ENCODE peak calls at places on chromosomes 11 and 22, in four cellular contexts. S, Y, H and B are unnamed samples.

GRCh38 chr11:76769071-76769560 is 14.0 kb upstream of the TSKU start:
- DNase-seq in S (no peak), Y (no peak), H (peak; percentile 75), B (no peak)

GRCh38 chr22:44084044-44084772 is 60.1 kb downstream of the PARVB start:
- DNase-seq in S (no peak), Y (no peak), H (no peak), B (no peak)

GRCh38 chr22:38172489-38173155 is 9.0 kb downstream of the PLA2G6 start:
- DNase-seq in S (no peak), H (peak; percentile 84), Y (no peak), B (no peak)

GRCh38 chr11:12318791-12319733 is 58.3 kb upstream of the PARVA start:
- DNase-seq in H (no peak), S (no peak), Y (no peak), B (no peak)

GRCh38 chr22:44130076-44130711 is 50.5 kb upstream of the PARVG start:
- DNase-seq in Y (no peak), H (peak; percentile 18), S (no peak), B (no peak)

GRCh38 chr11:2450321-2451041 is 5.7 kb downstream of the KCNQ1 start:
- DNase-seq in H (peak; percentile 72), Y (no peak), S (no peak), B (no peak)

GRCh38 chr11:74538680-74539079 is 45.2 kb upstream of the LIPT2 start:
- DNase-seq in Y (no peak), S (no peak), H (no peak), B (no peak)

GRCh38 chr11:2122222-2122906 is 16.8 kb downstream of the IGF2 start:
- DNase-seq in Y (no peak), H (peak; percentile 51), S (peak; percentile 47), B (no peak)

GRCh38 chr22:43860126-43860525 is 2.2 kb downstream of the SULT4A1 start:
- DNase-seq in S (no peak), H (peak; percentile 34), Y (no peak), B (no peak)

GRCh38 chr22:36610567-36610966 is 81.6 kb upstream of the EIF3D start:
- DNase-seq in S (no peak), Y (no peak), H (no peak), B (no peak)

GRCh38 chr11:111063711-111064110 is 181.8 kb upstream of the POU2AF2 start:
- DNase-seq in H (no peak), Y (no peak), S (no peak), B (no peak)

GRCh38 chr22:45553333-45554039 is 50.8 kb downstream of the FBLN1 start:
- DNase-seq in H (no peak), Y (peak; percentile 63), S (peak; percentile 95), B (peak; percentile 85)

GRCh38 chr11:72026029-72026428 is 27.3 kb downstream of the IL18BP start:
- DNase-seq in H (no peak), S (no peak), Y (no peak), B (no peak)

GRCh38 chr11:112582366-112582765 is 321.7 kb upstream of the PLET1 start:
- DNase-seq in S (no peak), H (no peak), Y (no peak), B (no peak)

GRCh38 chr22:48554893-48555552 is 1272.7 kb downstream of the BRD1 start:
- DNase-seq in H (no peak), Y (no peak), S (peak; percentile 63), B (no peak)

GRCh38 chr11:35558468-35558867 is 33.1 kb upstream of the PAMR1 start:
- DNase-seq in S (no peak), Y (no peak), H (no peak), B (no peak)

GRCh38 chr22:17781319-17782031 is 7.2 kb upstream of the BID start:
- DNase-seq in S (no peak), H (no peak), Y (no peak), B (no peak)

GRCh38 chr11:80118071-80118470 is 677.2 kb upstream of the TENM4 start:
- DNase-seq in H (no peak), Y (no peak), S (no peak), B (no peak)

GRCh38 chr22:32920032-32920628 is 118.6 kb downstream of the TIMP3 start:
- DNase-seq in H (no peak), S (no peak), Y (no peak), B (peak; percentile 64)

GRCh38 chr11:18700872-18701271 is 2.3 kb downstream of the TMEM86A start:
- DNase-seq in S (no peak), Y (no peak), H (no peak), B (no peak)

GRCh38 chr22:47036936-47037485 is 274.6 kb downstream of the TBC1D22A start:
- DNase-seq in S (no peak), H (peak; percentile 66), Y (no peak), B (no peak)

GRCh38 chr11:83035070-83035854 is 36.4 kb downstream of the RAB30 start:
- DNase-seq in S (no peak), H (no peak), Y (no peak), B (no peak)

GRCh38 chr11:37322333-37323194 is 724.5 kb upstream of the RAG2 start:
- DNase-seq in Y (no peak), H (no peak), S (no peak), B (no peak)

GRCh38 chr11:111591187-111591960 is 10.9 kb upstream of the SIK2 start:
- DNase-seq in S (no peak), H (no peak), Y (no peak), B (no peak)

GRCh38 chr11:131108780-131109179 is 192.5 kb upstream of the SNX19 start:
- DNase-seq in Y (no peak), S (no peak), H (no peak), B (no peak)

GRCh38 chr11:86461892-86462291 is 87.2 kb downstream of the CCDC81 start:
- DNase-seq in Y (no peak), S (no peak), H (no peak), B (no peak)

GRCh38 chr22:38257650-38258246 is 15.1 kb downstream of the TMEM184B start:
- DNase-seq in Y (no peak), S (no peak), H (no peak), B (no peak)

GRCh38 chr11:125407046-125407445 is 89.0 kb downstream of the FEZ1 start:
- DNase-seq in Y (no peak), S (no peak), H (peak; percentile 41), B (no peak)

GRCh38 chr11:87971354-87971753 is 203.9 kb downstream of the RAB38 start:
- DNase-seq in Y (no peak), H (no peak), S (no peak), B (no peak)

GRCh38 chr11:126871792-126872191 is 128.8 kb downstream of the KIRREL3 start:
- DNase-seq in Y (no peak), S (no peak), H (no peak), B (no peak)

GRCh38 chr11:1838426-1839131 is at the start of gene TNNI2:
- DNase-seq in Y (no peak), S (no peak), H (peak; percentile 86), B (no peak)

GRCh38 chr11:77440678-77441077 is 33.2 kb downstream of the PAK1 start:
- DNase-seq in H (no peak), S (no peak), Y (no peak), B (no peak)

GRCh38 chr11:64833509-64833908 is 10.9 kb downstream of the CDC42BPG start:
- DNase-seq in H (no peak), S (no peak), Y (no peak), B (no peak)

GRCh38 chr11:64836448-64837072 is 7.9 kb downstream of the CDC42BPG start:
- DNase-seq in Y (no peak), H (no peak), S (no peak), B (no peak)

GRCh38 chr11:64835616-64836447 is 8.6 kb downstream of the CDC42BPG start:
- DNase-seq in S (no peak), Y (no peak), H (no peak), B (no peak)

GRCh38 chr11:64834031-64834722 is 10.3 kb downstream of the CDC42BPG start:
- DNase-seq in H (no peak), S (no peak), Y (no peak), B (no peak)

DNA sequence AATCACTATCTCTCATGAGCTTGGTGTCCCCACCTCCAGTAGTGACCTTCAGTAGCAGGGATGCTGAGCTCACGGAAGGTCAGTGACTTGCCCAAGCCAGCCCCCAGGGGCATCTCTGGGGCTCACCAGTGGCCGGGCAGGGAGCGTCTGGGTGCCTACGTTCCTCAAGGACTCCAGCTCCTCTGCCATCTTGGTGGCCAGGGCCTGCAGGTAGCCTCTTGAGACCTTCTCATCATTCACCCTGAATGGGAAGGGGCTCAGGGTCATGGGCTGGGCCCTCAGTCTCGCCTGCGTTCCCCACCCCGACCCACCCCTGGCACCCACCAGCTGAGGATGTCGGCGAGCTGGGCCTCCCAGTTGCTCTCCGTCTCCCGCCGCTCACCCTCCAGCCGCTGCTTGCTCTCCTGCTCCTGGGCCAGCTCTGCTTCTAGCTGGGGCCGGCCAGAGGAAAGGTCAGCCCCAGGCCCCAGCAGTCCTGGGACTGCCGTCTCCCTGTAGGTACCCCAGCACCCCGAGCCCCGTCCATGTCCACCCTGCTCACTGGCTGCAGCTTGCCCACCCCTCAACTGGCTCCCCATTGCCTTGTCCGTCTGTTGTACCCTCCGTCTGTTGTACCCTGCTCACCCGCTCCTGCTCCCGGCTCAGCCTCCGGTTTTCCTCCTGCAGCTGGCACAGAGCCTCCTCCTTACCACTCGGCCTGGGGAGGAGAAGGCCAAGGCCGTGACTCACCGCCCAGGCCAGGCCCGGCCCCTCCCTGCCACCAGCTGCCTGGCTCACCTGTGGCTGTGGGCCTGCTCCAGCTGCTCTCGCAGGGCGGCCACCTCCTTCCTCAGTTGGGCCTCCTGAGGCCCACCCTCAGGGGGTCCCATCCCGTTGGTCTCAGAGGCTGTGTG is 9.5 kb downstream of the CDC42BPG start:
- DNase-seq in H (no peak), S (no peak), Y (no peak), B (peak; percentile 66)
- TF ChIP-seq POLR2A in H (no peak), S (no peak), Y (no peak), B (no peak)

DNA sequence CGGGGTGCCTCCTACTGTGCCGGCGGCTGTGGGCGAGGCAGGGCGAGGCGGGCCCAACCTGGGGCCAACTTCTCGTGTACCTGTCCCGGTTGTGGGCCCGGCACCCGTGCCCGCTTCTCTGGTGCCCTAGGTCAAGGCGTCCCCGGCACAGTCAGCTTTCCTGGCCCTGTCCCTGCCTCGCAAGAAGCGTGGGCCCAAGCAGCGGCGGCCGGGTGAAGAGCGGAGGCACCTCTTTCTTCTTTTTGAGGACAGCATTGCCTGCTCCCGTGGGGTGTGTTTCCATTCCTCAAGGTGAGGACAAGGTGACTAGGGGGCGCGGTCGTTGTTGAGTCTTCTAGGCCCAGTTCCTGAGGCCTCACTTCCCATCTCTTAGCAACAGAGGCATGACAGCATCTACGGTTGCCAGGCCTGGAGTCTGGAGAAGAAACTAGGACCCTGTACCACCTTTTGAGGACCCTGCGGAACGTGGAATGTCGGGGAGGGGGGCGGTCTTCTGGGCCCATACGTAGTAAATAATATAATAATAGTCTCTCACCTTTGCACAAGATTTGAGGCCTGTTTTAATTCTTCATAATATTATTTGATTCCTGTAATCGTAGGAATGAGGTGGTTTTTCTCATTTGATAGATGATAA is 418 bp downstream of the ACO2 start:
- DNase-seq in S (no peak), H (no peak), Y (no peak), B (no peak)
- TF ChIP-seq POLR2A in S (peak; percentile 35), H (no peak), Y (no peak), B (no peak)

GRCh38 chr11:64224151-64224890 is 1.7 kb downstream of the TRPT1 start:
- DNase-seq in H (peak; percentile 84), S (no peak), Y (no peak), B (no peak)
- TF ChIP-seq POLR2A in H (no peak), S (no peak), Y (no peak), B (no peak)

GRCh38 chr11:118126082-118126838 is 26.4 kb downstream of the SCN4B start:
- DNase-seq in H (no peak), S (no peak), Y (peak; percentile 71), B (no peak)
- TF ChIP-seq POLR2A in H (no peak), S (no peak), Y (peak; percentile 98), B (no peak)